ENCODE peak calls at places on chromosomes 4 and X, in seven cellular contexts. Z is posterior cingulate gyrus, N is SIG-M5, J is neural progenitor cell, C is HEK293T, E is osteocyte, W is EH. I is an unnamed sample.

GRCh38 chrX:46837543-46838481 is 969 bp downstream of the RP2 start:
- DNase-seq in Z (no peak), N (no peak), J (no peak), C (no peak), E (no peak), W (peak), I (no peak)

GRCh38 chr4:98601719-98602118 is 56.7 kb downstream of the TSPAN5 start:
- DNase-seq in Z (no peak), N (no peak), J (no peak), C (no peak), E (no peak), W (peak), I (no peak)

GRCh38 chr4:89641367-89641687 is 195.6 kb downstream of the SNCA start:
- DNase-seq in Z (no peak), N (no peak), J (no peak), C (no peak), E (no peak), W (no peak), I (no peak)

GRCh38 chrX:151151668-151152267 is 24.6 kb upstream of the GPR50 start:
- DNase-seq in Z (no peak), N (no peak), J (peak), C (peak), E (no peak), W (peak), I (peak)

GRCh38 chr4:158314756-158315487 is 104.6 kb downstream of the TMEM144 start:
- DNase-seq in Z (no peak), N (no peak), J (no peak), C (no peak), E (no peak), W (peak), I (no peak)

GRCh38 chr4:155854597-155855226 is 11.4 kb downstream of the ASIC5 start:
- DNase-seq in Z (no peak), N (no peak), J (peak), C (no peak), E (no peak), W (peak), I (no peak)

GRCh38 chr4:1871471-1872021 is 353 bp downstream of the NSD2 start:
- DNase-seq in Z (no peak), N (no peak), J (no peak), C (peak), E (no peak), W (no peak), I (no peak)

GRCh38 chr4:123064390-123064789 is 142.0 kb upstream of the NUDT6 start:
- DNase-seq in Z (no peak), N (no peak), J (no peak), C (no peak), E (no peak), W (no peak), I (no peak)

GRCh38 chrX:96684339-96685204 is at the start of gene DIAPH2:
- DNase-seq in Z (peak), N (peak), J (peak), C (peak), E (peak), W (peak), I (peak)

GRCh38 chr4:25667931-25668557 is 12.4 kb downstream of the SLC34A2 start:
- DNase-seq in Z (no peak), N (no peak), J (peak), C (peak), E (no peak), W (no peak), I (no peak)

GRCh38 chr4:72489267-72489666 is 79.8 kb downstream of the ADAMTS3 start:
- DNase-seq in Z (no peak), N (no peak), J (no peak), C (no peak), E (no peak), W (peak), I (no peak)

GRCh38 chrX:132837126-132837525 is 121.3 kb downstream of the HS6ST2 start:
- DNase-seq in Z (no peak), N (no peak), J (no peak), C (no peak), E (no peak), W (no peak), I (no peak)